ENCODE peak calls at places on chromosomes 5 and 9, in eight cellular contexts. D is dorsolateral prefrontal cortex, I is heart right ventricle, M is SK-N-SH, S is OCI-LY7, J is breast epithelium, W is endodermal cell, A is sigmoid colon. Y is an unnamed sample.
A peak's percentile ranks its signal among the peaks of the same experiment; 100 is the strongest.

GRCh38 chr5:35159370-35159742 is 70.9 kb downstream of the PRLR start:
- DNase-seq in D (no peak), I (no peak), M (no peak), S (no peak), J (no peak), W (peak; percentile 84), A (no peak), Y (peak; percentile 13)

GRCh38 chr9:29799227-29799626 is 2225.9 kb upstream of the C9orf72 start:
- DNase-seq in D (no peak), I (no peak), M (no peak), S (no peak), J (no peak), W (no peak), A (no peak), Y (no peak)

GRCh38 chr9:4333231-4333740 is 33.4 kb upstream of the GLIS3 start:
- DNase-seq in D (no peak), I (no peak), M (no peak), S (no peak), J (no peak), W (no peak), A (no peak), Y (peak; percentile 32)

GRCh38 chr9:128528445-128529160 is 23.8 kb upstream of the SPTAN1 start:
- DNase-seq in D (no peak), I (no peak), M (no peak), S (no peak), J (no peak), W (no peak), A (no peak), Y (no peak)

GRCh38 chr5:145014109-145014508 is 821.0 kb downstream of the PRELID2 start:
- DNase-seq in D (no peak), I (no peak), M (no peak), S (no peak), J (no peak), W (no peak), A (no peak), Y (no peak)

GRCh38 chr5:160461378-160461777 is 39.7 kb downstream of the PTTG1 start:
- DNase-seq in D (no peak), I (no peak), M (no peak), S (no peak), J (no peak), W (no peak), A (no peak), Y (no peak)

GRCh38 chr5:72106922-72107873 is at the start of gene MAP1B:
- DNase-seq in D (peak; percentile 71), I (peak; percentile 61), M (peak; percentile 90), S (no peak), J (no peak), W (peak; percentile 96), A (peak; percentile 80), Y (peak; percentile 34)

GRCh38 chr9:15697459-15697858 is 144.6 kb downstream of the CCDC171 start:
- DNase-seq in D (no peak), I (no peak), M (no peak), S (no peak), J (no peak), W (no peak), A (no peak), Y (peak; percentile 55)

GRCh38 chr9:113989781-113990569 is 88.1 kb downstream of the AMBP start:
- DNase-seq in D (no peak), I (no peak), M (no peak), S (no peak), J (no peak), W (no peak), A (no peak), Y (peak; percentile 6)

GRCh38 chr5:157356576-157356975 is 90.7 kb downstream of the CYFIP2 start:
- DNase-seq in D (no peak), I (no peak), M (no peak), S (no peak), J (no peak), W (no peak), A (no peak), Y (no peak)

GRCh38 chr9:120913673-120914266 is 12.8 kb downstream of the TRAF1 start:
- DNase-seq in D (no peak), I (no peak), M (no peak), S (no peak), J (no peak), W (peak; percentile 87), A (no peak), Y (no peak)

GRCh38 chr9:89508951-89509607 is 11.2 kb upstream of the SEMA4D start:
- DNase-seq in D (no peak), I (no peak), M (no peak), S (no peak), J (no peak), W (no peak), A (no peak), Y (peak; percentile 77)

GRCh38 chr5:78706381-78706780 is 57.8 kb upstream of the LHFPL2 start:
- DNase-seq in D (no peak), I (no peak), M (no peak), S (no peak), J (no peak), W (no peak), A (no peak), Y (no peak)

GRCh38 chr5:159504857-159505304 is 174.6 kb upstream of the IL12B start:
- DNase-seq in D (no peak), I (peak; percentile 41), M (no peak), S (no peak), J (no peak), W (no peak), A (peak; percentile 67), Y (peak; percentile 44)

GRCh38 chr5:102561894-102562760 is 63.3 kb upstream of the SLCO6A1 start:
- DNase-seq in D (no peak), I (peak; percentile 5), M (no peak), S (peak; percentile 16), J (no peak), W (peak; percentile 92), A (no peak), Y (no peak)

GRCh38 chr9:93114169-93114983 is 18.4 kb downstream of the CARD19 start:
- DNase-seq in D (peak; percentile 44), I (no peak), M (no peak), S (no peak), J (no peak), W (peak; percentile 73), A (peak; percentile 66), Y (peak; percentile 27)

GRCh38 chr9:2984481-2984880 is 140.6 kb upstream of the PUM3 start:
- DNase-seq in D (no peak), I (no peak), M (no peak), S (no peak), J (no peak), W (no peak), A (no peak), Y (no peak)

GRCh38 chr9:92968081-92968480 is 20.8 kb downstream of the FGD3 start:
- DNase-seq in D (no peak), I (no peak), M (no peak), S (no peak), J (no peak), W (no peak), A (no peak), Y (no peak)

GRCh38 chr9:117825609-117826347 is 121.6 kb downstream of the TLR4 start:
- DNase-seq in D (no peak), I (peak; percentile 3), M (no peak), S (no peak), J (no peak), W (no peak), A (no peak), Y (peak; percentile 11)

GRCh38 chr9:120712539-120713031 is 1.7 kb downstream of the MEGF9 start:
- DNase-seq in D (no peak), I (no peak), M (no peak), S (no peak), J (no peak), W (no peak), A (no peak), Y (no peak)

GRCh38 chr9:33263936-33264472 is 504 bp downstream of the BAG1 start:
- DNase-seq in D (peak; percentile 59), I (peak; percentile 61), M (peak; percentile 61), S (peak; percentile 73), J (peak; percentile 31), W (no peak), A (peak; percentile 83), Y (peak; percentile 53)

GRCh38 chr5:148569948-148570347 is 84.4 kb downstream of the HTR4 start:
- DNase-seq in D (no peak), I (no peak), M (no peak), S (no peak), J (no peak), W (no peak), A (no peak), Y (no peak)

GRCh38 chr5:144135113-144135762 is 35.2 kb downstream of the YIPF5 start:
- DNase-seq in D (no peak), I (no peak), M (no peak), S (no peak), J (no peak), W (no peak), A (no peak), Y (no peak)

GRCh38 chr5:136811551-136811950 is 446.2 kb upstream of the TRPC7 start:
- DNase-seq in D (no peak), I (no peak), M (no peak), S (no peak), J (no peak), W (no peak), A (no peak), Y (peak; percentile 47)

GRCh38 chr9:133251773-133252172 is 23.2 kb downstream of the ABO start:
- DNase-seq in D (no peak), I (no peak), M (peak; percentile 19), S (no peak), J (no peak), W (no peak), A (no peak), Y (no peak)
- H3K27ac ChIP-seq in D (no peak overlapping the region), I (peak overlapping the region; percentile 64), M (no peak overlapping the region), S (no peak overlapping the region), J (peak overlapping the region; percentile 75), W (no peak overlapping the region), A (no peak overlapping the region), Y (no peak overlapping the region)

GRCh38 chr9:76266649-76267627 is 127.3 kb downstream of the RFK start:
- DNase-seq in D (no peak), I (no peak), M (no peak), S (no peak), J (no peak), W (peak; percentile 77), A (no peak), Y (no peak)
- H3K4me3 ChIP-seq in D (no peak overlapping the region), I (no peak overlapping the region), M (no peak overlapping the region), S (no peak overlapping the region), J (no peak overlapping the region), W (no peak overlapping the region), A (no peak overlapping the region), Y (no peak overlapping the region)

GRCh38 chr9:37290881-37291485 is 131.5 kb upstream of the GRHPR start:
- DNase-seq in D (no peak), I (no peak), M (no peak), S (peak; percentile 48), J (no peak), W (no peak), A (no peak), Y (no peak)
- H3K27ac ChIP-seq in D (no peak overlapping the region), I (no peak overlapping the region), M (no peak overlapping the region), S (peak overlapping the region; percentile 99), J (no peak overlapping the region), W (no peak overlapping the region), A (peak overlapping the region; percentile 19), Y (peak overlapping the region; percentile 47)

GRCh38 chr5:7398596-7399260 is 2.8 kb downstream of the ADCY2 start:
- DNase-seq in D (no peak), I (no peak), M (no peak), S (no peak), J (no peak), W (peak; percentile 41), A (no peak), Y (no peak)
- H3K4me3 ChIP-seq in D (peak overlapping the region; percentile 44), I (no peak overlapping the region), M (no peak overlapping the region), S (no peak overlapping the region), J (no peak overlapping the region), W (peak overlapping the region; percentile 97), A (no peak overlapping the region), Y (no peak overlapping the region)